ENCODE peak calls at places on chromosomes 4 and X, in five cellular contexts. K is endodermal cell, V is left ventricle myocardium inferior, W is ovary, N is spleen. G is an unnamed sample.

GRCh38 chr4:124873361-124874171 is 161.0 kb upstream of the ANKRD50 start:
- DNase-seq in K (no peak), V (no peak), W (no peak), N (no peak), G (no peak)

GRCh38 chr4:71466775-71467174 is 128.0 kb downstream of the SLC4A4 start:
- DNase-seq in K (no peak), V (no peak), W (no peak), N (no peak), G (no peak)

GRCh38 chrX:23811135-23811781 is 28.3 kb downstream of the SAT1 start:
- DNase-seq in K (no peak), V (no peak), W (no peak), N (no peak), G (no peak)

GRCh38 chr4:115228851-115229250 is 115.4 kb upstream of the NDST4 start:
- DNase-seq in K (no peak), V (no peak), W (no peak), N (no peak), G (no peak)

GRCh38 chr4:185853841-185854240 is 41.8 kb upstream of the SORBS2 start:
- DNase-seq in K (no peak), V (no peak), W (no peak), N (no peak), G (no peak)

GRCh38 chrX:79107891-79108718 is 36.4 kb upstream of the GPR174 start:
- DNase-seq in K (no peak), V (no peak), W (no peak), N (no peak), G (no peak)

GRCh38 chr4:189802884-189803283 is 137.8 kb upstream of the FRG1 start:
- DNase-seq in K (peak), V (no peak), W (no peak), N (no peak), G (no peak)

GRCh38 chr4:33369366-33369899 is 2649.3 kb downstream of the PCDH7 start:
- DNase-seq in K (no peak), V (no peak), W (no peak), N (no peak), G (no peak)

GRCh38 chr4:176587920-176588319 is 204.8 kb downstream of the VEGFC start:
- DNase-seq in K (no peak), V (no peak), W (no peak), N (no peak), G (no peak)

GRCh38 chr4:37043342-37043741 is 201.2 kb upstream of the NWD2 start:
- DNase-seq in K (no peak), V (no peak), W (no peak), N (no peak), G (no peak)

GRCh38 chr4:102684605-102685052 is 76.1 kb downstream of the MANBA start:
- DNase-seq in K (no peak), V (no peak), W (no peak), N (no peak), G (no peak)

GRCh38 chr4:130336585-130337217 is 1240.7 kb downstream of the C4orf33 start:
- DNase-seq in K (no peak), V (no peak), W (no peak), N (no peak), G (no peak)

GRCh38 chr4:113961322-113961698 is 18.1 kb downstream of the ARSJ start:
- DNase-seq in K (no peak), V (no peak), W (no peak), N (no peak), G (no peak)
- H3K27ac ChIP-seq in K (no peak), V (no peak), W (no peak), N (no peak), G (no peak)

DNA sequence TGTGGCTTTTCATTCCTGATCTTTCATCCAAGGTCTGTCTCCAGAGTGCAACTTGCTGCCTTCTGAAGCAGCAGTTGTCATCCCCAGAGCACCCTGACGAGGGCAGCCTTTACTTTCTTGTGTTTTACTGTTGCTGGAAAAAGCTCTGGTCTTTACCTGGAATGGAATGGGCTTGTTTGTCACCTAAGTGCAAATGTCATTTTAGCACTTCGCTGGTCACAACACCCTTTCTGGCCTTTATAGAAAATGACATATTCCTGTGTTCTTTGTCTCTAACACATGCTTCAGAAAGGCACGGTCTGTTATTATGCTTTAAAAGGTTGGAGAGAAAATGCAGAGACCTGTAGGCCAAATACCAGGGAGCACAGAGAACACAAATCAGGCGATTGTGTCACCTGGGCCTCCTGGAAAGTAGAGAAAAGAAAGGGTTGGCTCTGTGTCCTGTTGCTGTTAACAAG is 332.7 kb upstream of the IGFBP7 start:
- DNase-seq in K (peak), V (peak), W (no peak), N (no peak), G (no peak)
- TF ChIP-seq CTCF in K (peak), V (peak), W (no peak), N (peak), G (no peak)

GRCh38 chrX:150577174-150577573 is 8.8 kb downstream of the MTM1 start:
- DNase-seq in K (no peak), V (no peak), W (no peak), N (no peak), G (no peak)

GRCh38 chrX:150575415-150575814 is 7.0 kb downstream of the MTM1 start:
- DNase-seq in K (no peak), V (no peak), W (no peak), N (no peak), G (peak)

GRCh38 chrX:150582338-150582948 is 14.0 kb downstream of the MTM1 start:
- DNase-seq in K (no peak), V (no peak), W (no peak), N (no peak), G (no peak)

GRCh38 chrX:150581093-150581775 is 12.8 kb downstream of the MTM1 start:
- DNase-seq in K (no peak), V (no peak), W (no peak), N (no peak), G (no peak)
- H3K27ac ChIP-seq in K (no peak), V (no peak), W (no peak), N (no peak), G (no peak)

DNA sequence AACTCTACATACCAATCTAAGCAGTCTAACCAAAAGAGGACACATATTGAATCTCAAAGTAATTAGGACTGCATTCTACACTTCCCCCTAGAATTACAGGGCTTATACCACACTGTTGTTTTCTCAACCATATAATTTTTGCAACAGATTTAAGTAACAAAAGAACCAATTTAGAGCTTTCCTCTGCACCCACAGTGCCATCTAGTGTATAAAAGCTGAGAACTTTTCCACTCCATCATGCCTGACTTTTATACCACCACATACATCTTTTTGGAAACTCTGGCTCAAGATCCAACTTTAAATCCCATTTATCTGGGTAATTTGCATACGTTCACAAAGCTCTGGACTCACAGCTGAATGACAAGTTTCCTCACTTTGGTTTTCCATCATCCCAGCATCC is 99.5 kb downstream of the EFHC2 start:
- DNase-seq in K (no peak), V (no peak), W (no peak), N (no peak), G (no peak)
- TF ChIP-seq CTCF in K (peak), V (peak), W (no peak), N (no peak), G (peak)